ENCODE peak calls at places on chromosome 9, in seven cellular contexts. Z is neuronal stem cell, T is H1, C is H9, A is mesenchymal stem cell, J is trophoblast cell, L is IMR-90. I is an unnamed sample.

GRCh38 chr9:37107701-37108100 is 12.7 kb upstream of the ZCCHC7 start:
- DNase-seq in J (no peak), Z (no peak), C (no peak), T (no peak), A (no peak), L (no peak), I (no peak)

GRCh38 chr9:71941998-71942567 is 30.6 kb downstream of the C9orf85 start:
- DNase-seq in J (no peak), T (no peak), C (no peak), A (no peak), L (peak), Z (no peak), I (no peak)

GRCh38 chr9:109923826-109924225 is 143.8 kb downstream of the PALM2AKAP2 start:
- DNase-seq in C (no peak), A (no peak), J (no peak), T (no peak), Z (no peak), L (no peak), I (no peak)

GRCh38 chr9:128160603-128160987 is 530 bp downstream of the BBLN start:
- DNase-seq in C (no peak), L (peak), A (peak), Z (no peak), J (no peak), T (no peak), I (peak)

GRCh38 chr9:121651295-121652036 is at the start of gene DAB2IP:
- DNase-seq in T (no peak), A (peak), L (peak), Z (peak), J (no peak), C (peak), I (peak)

GRCh38 chr9:82560457-82560904 is 502.5 kb downstream of the RASEF start:
- DNase-seq in Z (no peak), T (no peak), L (no peak), J (no peak), C (no peak), A (no peak), I (no peak)

GRCh38 chr9:22170990-22171663 is 162.0 kb upstream of the CDKN2B start:
- DNase-seq in T (no peak), A (no peak), C (no peak), Z (no peak), J (no peak), L (no peak), I (peak)

GRCh38 chr9:78306222-78307076 is 9.5 kb downstream of the PSAT1 start:
- DNase-seq in Z (no peak), C (no peak), T (no peak), A (no peak), J (no peak), L (no peak), I (no peak)

GRCh38 chr9:120477534-120478001 is 102.4 kb downstream of the CDK5RAP2 start:
- DNase-seq in A (peak), C (peak), Z (peak), J (peak), T (peak), L (peak), I (peak)

GRCh38 chr9:90547896-90548295 is 94.7 kb downstream of the DIRAS2 start:
- DNase-seq in T (no peak), L (no peak), J (peak), Z (no peak), C (no peak), A (peak), I (peak)

GRCh38 chr9:113616116-113616515 is 152.6 kb downstream of the RGS3 start:
- DNase-seq in Z (no peak), A (no peak), T (no peak), J (no peak), C (no peak), L (no peak), I (no peak)

GRCh38 chr9:94649100-94649855 is 10.0 kb upstream of the FBP1 start:
- DNase-seq in C (no peak), A (no peak), L (peak), Z (no peak), T (no peak), J (no peak), I (no peak)
- H2AK5ac ChIP-seq in C (no peak), A (peak), L (no peak), Z (no peak), T (no peak), J (no peak), I (no peak)

DNA sequence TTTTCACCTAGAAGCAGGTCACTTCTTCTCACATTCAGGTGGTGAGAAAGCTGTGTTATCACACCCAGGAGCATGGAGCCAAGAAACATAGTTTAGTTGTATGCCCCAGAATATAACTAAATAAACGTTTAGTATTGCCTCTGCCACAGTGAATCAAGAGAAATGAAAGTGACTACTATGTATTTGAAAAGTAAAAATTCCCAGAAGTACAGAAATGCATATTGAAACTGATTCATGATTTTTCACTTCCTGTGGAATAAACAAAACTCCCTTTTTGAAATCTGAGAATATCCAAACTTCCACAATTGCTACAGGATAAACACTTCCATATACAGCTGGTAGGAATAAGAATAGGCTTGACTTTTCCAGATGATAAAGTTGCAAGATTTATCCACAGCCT is 15.3 kb upstream of the NINJ1 start:
- DNase-seq in T (no peak), J (no peak), A (peak), Z (no peak), C (no peak), L (peak), I (no peak)
- H2AK5ac ChIP-seq in T (no peak), J (no peak), A (no peak), Z (no peak), C (no peak), L (no peak), I (no peak)

GRCh38 chr9:125854553-125855275 is 107.5 kb downstream of the PBX3 start:
- DNase-seq in T (no peak), C (no peak), J (no peak), Z (no peak), A (peak), L (peak), I (peak)
- H2AK5ac ChIP-seq in T (no peak), C (no peak), J (no peak), Z (no peak), A (no peak), L (no peak), I (no peak)

GRCh38 chr9:93941493-93941892 is 13.7 kb downstream of the BARX1 start:
- DNase-seq in L (no peak), C (no peak), A (no peak), Z (no peak), J (no peak), T (no peak), I (no peak)
- H2AK5ac ChIP-seq in L (no peak), C (no peak), A (no peak), Z (no peak), J (no peak), T (no peak), I (no peak)

GRCh38 chr9:95095619-95096355 is 221.7 kb downstream of the FANCC start:
- DNase-seq in C (no peak), A (no peak), J (no peak), L (no peak), Z (no peak), T (no peak), I (no peak)
- H2AK5ac ChIP-seq in C (no peak), A (peak), J (no peak), L (no peak), Z (no peak), T (no peak), I (no peak)

GRCh38 chr9:138051586-138052321 is 174.2 kb downstream of the CACNA1B start:
- DNase-seq in J (no peak), A (no peak), C (no peak), T (no peak), Z (no peak), L (no peak), I (no peak)

GRCh38 chr9:138053321-138053868 is 175.8 kb downstream of the CACNA1B start:
- DNase-seq in L (no peak), T (no peak), C (peak), A (no peak), Z (no peak), J (no peak), I (peak)

GRCh38 chr9:138050472-138051330 is 173.1 kb downstream of the CACNA1B start:
- DNase-seq in C (no peak), A (no peak), Z (no peak), L (no peak), J (no peak), T (no peak), I (peak)

GRCh38 chr9:138052635-138053320 is 175.2 kb downstream of the CACNA1B start:
- DNase-seq in A (no peak), L (no peak), T (no peak), C (no peak), Z (no peak), J (no peak), I (no peak)

GRCh38 chr9:138052322-138052615 is 174.7 kb downstream of the CACNA1B start:
- DNase-seq in T (no peak), A (no peak), C (no peak), J (no peak), Z (no peak), L (no peak), I (no peak)
- H2AK5ac ChIP-seq in T (no peak), A (no peak), C (no peak), J (no peak), Z (no peak), L (no peak), I (no peak)

GRCh38 chr9:132369421-132369820 is 14.6 kb upstream of the SETX start:
- DNase-seq in T (no peak), A (no peak), J (no peak), C (no peak), Z (no peak), L (no peak), I (no peak)
- H2AK5ac ChIP-seq in T (no peak), A (no peak), J (no peak), C (no peak), Z (no peak), L (no peak), I (no peak)

DNA sequence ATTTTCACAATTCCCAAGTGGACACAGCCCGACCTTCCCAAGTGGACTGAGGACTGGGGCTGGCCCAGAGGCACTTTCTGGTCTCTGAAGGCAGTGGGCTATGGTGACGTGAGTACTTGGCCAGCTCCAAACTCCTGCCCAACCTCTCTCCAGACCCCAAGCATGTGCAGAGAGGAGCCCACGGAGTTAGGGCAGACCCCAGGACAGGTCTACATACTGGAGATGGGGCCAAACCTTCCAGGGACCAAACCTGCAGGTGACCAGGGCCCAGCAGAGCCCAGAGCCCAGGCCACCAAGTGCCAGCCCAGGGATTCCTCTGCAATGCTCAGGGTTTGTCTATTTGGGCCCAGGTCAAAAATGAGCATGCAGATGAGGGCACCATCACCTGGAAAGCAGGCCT is 15.3 kb downstream of the BRD3 start:
- DNase-seq in Z (no peak), A (no peak), J (no peak), C (no peak), L (no peak), T (no peak), I (no peak)
- H2AK5ac ChIP-seq in Z (no peak), A (no peak), J (no peak), C (no peak), L (no peak), T (no peak), I (no peak)